ENCODE peak calls at places on chromosome 1, in six cellular contexts. Z is GM12891, O is K562, T is HepG2, M is H1, G is GM12878. J is an unnamed sample.

GRCh38 chr1:37028981-37029617 is 5.2 kb downstream of the GRIK3 start:
- DNase-seq in Z (no peak), O (no peak), T (no peak), M (no peak), G (peak), J (no peak)

GRCh38 chr1:115501476-115501875 is 140.3 kb upstream of the VANGL1 start:
- DNase-seq in Z (no peak), O (no peak), T (no peak), M (no peak), G (no peak), J (no peak)

GRCh38 chr1:50348449-50349241 is 74.6 kb downstream of the DMRTA2 start:
- DNase-seq in Z (peak), O (peak), T (peak), M (peak), G (no peak), J (peak)

GRCh38 chr1:112536561-112536960 is 27.8 kb downstream of the WNT2B start:
- DNase-seq in Z (no peak), O (no peak), T (no peak), M (no peak), G (no peak), J (no peak)

GRCh38 chr1:245301162-245301580 is 146.4 kb downstream of the KIF26B start:
- DNase-seq in Z (no peak), O (no peak), T (no peak), M (no peak), G (no peak), J (no peak)

GRCh38 chr1:31585736-31586365 is 9.5 kb downstream of the TINAGL1 start:
- DNase-seq in Z (no peak), O (no peak), T (no peak), M (peak), G (no peak), J (no peak)

GRCh38 chr1:23774174-23774880 is 3.9 kb upstream of the PITHD1 start:
- DNase-seq in Z (no peak), O (no peak), T (no peak), M (no peak), G (no peak), J (no peak)

GRCh38 chr1:56534252-56534651 is 45.1 kb downstream of the PLPP3 start:
- DNase-seq in Z (no peak), O (no peak), T (no peak), M (no peak), G (no peak), J (no peak)

GRCh38 chr1:10528066-10529014 is 53.6 kb downstream of the PEX14 start:
- DNase-seq in Z (no peak), O (no peak), T (no peak), M (no peak), G (no peak), J (no peak)

GRCh38 chr1:3692593-3692992 is 40.3 kb downstream of the TP73 start:
- DNase-seq in Z (no peak), O (no peak), T (no peak), M (no peak), G (no peak), J (no peak)

GRCh38 chr1:2559509-2560298 is 3.5 kb downstream of the TNFRSF14 start:
- DNase-seq in Z (no peak), O (no peak), T (no peak), M (no peak), G (no peak), J (no peak)

GRCh38 chr1:199172286-199173124 is 533.7 kb downstream of the PTPRC start:
- DNase-seq in Z (no peak), O (no peak), T (no peak), M (no peak), G (no peak), J (no peak)

GRCh38 chr1:95116666-95117206 is 419 bp upstream of the TLCD4 start:
- DNase-seq in Z (peak), O (peak), T (peak), M (peak), G (no peak), J (peak)

GRCh38 chr1:95113684-95114083 is 3.5 kb upstream of the TLCD4 start:
- DNase-seq in Z (no peak), O (no peak), T (no peak), M (no peak), G (no peak), J (no peak)

GRCh38 chr1:95115708-95116137 is 1.4 kb upstream of the TLCD4 start:
- DNase-seq in Z (no peak), O (peak), T (peak), M (no peak), G (no peak), J (no peak)

GRCh38 chr1:95118019-95118499 is 904 bp downstream of the TLCD4 start:
- DNase-seq in Z (no peak), O (no peak), T (no peak), M (no peak), G (no peak), J (no peak)

DNA sequence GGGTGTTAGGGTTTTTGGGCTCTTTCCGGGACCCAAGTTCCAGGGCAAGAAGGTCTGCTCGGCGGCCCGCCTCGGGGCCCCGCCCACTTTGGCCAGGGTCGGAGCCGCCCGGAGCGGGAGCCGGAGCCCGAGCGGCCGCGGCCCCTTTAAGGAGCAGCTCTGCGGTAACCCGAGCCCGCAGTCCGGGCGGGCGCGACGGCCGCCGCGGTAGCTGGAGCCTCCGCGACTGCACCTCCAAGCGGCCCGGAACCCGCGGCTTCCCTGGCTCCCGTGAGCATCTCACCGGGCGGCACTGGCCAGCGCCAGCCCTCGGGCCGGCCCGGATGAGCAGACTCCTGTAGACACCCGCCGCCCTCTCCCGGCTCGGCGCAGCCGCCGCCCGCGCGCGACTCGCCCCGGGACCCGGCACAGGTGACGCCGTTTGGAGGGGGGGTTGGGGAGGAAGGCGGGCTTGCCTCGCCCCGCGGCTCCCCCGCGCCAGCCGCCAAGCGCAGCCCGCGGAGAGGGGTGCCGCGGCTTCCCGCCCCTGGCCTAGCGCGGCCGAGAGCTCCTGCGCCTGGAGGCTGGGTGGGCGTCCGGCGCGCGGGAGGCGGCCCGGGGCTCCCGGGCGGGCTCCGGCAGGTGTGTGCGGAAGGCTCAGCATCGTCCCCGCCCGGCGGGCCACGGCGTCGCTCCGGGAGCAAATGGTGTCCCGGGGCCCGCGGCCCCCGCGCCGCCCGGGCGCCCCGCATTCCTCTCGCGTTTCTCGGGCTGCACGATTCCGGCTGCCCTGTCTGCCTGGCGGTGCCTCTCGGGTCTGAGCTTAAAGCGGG is at the start of gene TLCD4:
- DNase-seq in Z (peak), O (peak), T (peak), M (peak), G (no peak), J (peak)
- TF ChIP-seq POLR2A in Z (no peak), O (peak), T (peak), M (no peak), G (no peak), J (no peak)

GRCh38 chr1:42259059-42259738 is 75.8 kb downstream of the FOXJ3 start:
- DNase-seq in Z (no peak), O (no peak), T (no peak), M (no peak), G (peak), J (no peak)

GRCh38 chr1:42260376-42261078 is 74.5 kb downstream of the FOXJ3 start:
- DNase-seq in Z (no peak), O (no peak), T (no peak), M (no peak), G (peak), J (no peak)

GRCh38 chr1:42263019-42263418 is 72.0 kb downstream of the FOXJ3 start:
- DNase-seq in Z (no peak), O (no peak), T (no peak), M (no peak), G (no peak), J (no peak)

GRCh38 chr1:42259739-42260064 is 75.3 kb downstream of the FOXJ3 start:
- DNase-seq in Z (no peak), O (no peak), T (no peak), M (no peak), G (no peak), J (no peak)

DNA sequence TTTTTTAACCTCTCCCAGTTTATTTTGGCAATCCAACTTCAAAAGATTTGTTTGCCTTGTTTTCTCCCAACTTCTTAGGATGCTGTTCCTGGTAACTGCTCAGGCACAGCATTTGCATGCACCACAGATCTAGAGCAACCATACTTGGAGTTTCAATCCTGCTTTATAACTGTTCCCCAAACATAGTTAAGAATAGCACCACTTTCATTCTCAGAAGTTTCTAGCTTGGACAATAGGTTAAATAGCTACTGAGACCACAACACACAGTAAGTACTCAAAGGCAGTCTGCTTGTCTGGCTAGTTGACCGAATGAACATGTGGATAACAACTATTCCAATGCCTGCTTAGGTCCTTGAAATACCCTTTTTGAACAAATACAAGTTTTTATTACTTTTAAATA is 76.8 kb downstream of the FOXJ3 start:
- DNase-seq in Z (no peak), O (no peak), T (no peak), M (no peak), G (peak), J (no peak)
- TF ChIP-seq POLR2AphosphoS5 in Z (no peak), O (no peak), T (no peak), M (no peak), G (no peak), J (no peak)

GRCh38 chr1:184793967-184794366 is 39.3 kb upstream of the EDEM3 start:
- DNase-seq in Z (no peak), O (no peak), T (no peak), M (no peak), G (no peak), J (no peak)

GRCh38 chr1:184790642-184791041 is 36.0 kb upstream of the EDEM3 start:
- DNase-seq in Z (no peak), O (no peak), T (no peak), M (no peak), G (no peak), J (no peak)

GRCh38 chr1:184789899-184790298 is 35.2 kb upstream of the EDEM3 start:
- DNase-seq in Z (no peak), O (no peak), T (no peak), M (no peak), G (no peak), J (no peak)

GRCh38 chr1:184791199-184791935 is 36.7 kb upstream of the EDEM3 start:
- DNase-seq in Z (no peak), O (no peak), T (no peak), M (no peak), G (no peak), J (no peak)

DNA sequence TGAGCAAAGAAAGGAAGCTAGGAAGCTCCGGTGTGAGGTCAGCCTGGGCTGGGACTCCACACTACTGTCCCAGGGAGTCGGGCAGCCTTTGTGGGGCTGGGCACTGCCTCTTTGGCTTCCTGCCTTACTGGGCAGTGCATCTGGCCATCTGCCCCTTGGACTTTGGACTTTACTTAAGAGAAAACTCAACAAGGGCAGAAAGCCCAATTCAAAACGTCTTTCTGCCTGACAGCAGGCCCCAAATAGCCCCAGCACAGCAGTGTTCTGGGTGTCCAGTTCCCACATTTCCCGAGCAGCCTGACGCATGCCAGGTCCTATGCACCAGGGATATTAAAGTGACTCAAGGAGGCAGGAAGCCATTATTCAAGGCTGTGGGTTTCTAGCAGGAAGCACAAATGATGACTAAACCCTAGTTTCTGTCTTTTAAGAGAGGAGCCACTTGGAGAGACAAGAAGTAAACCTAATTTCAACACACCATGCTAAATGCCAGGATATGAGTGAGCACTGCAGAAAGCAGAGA is 37.9 kb upstream of the EDEM3 start:
- DNase-seq in Z (no peak), O (no peak), T (peak), M (no peak), G (no peak), J (no peak)
- TF ChIP-seq TAF1 in Z (no peak), O (no peak), T (no peak), M (no peak), G (no peak), J (no peak)

DNA sequence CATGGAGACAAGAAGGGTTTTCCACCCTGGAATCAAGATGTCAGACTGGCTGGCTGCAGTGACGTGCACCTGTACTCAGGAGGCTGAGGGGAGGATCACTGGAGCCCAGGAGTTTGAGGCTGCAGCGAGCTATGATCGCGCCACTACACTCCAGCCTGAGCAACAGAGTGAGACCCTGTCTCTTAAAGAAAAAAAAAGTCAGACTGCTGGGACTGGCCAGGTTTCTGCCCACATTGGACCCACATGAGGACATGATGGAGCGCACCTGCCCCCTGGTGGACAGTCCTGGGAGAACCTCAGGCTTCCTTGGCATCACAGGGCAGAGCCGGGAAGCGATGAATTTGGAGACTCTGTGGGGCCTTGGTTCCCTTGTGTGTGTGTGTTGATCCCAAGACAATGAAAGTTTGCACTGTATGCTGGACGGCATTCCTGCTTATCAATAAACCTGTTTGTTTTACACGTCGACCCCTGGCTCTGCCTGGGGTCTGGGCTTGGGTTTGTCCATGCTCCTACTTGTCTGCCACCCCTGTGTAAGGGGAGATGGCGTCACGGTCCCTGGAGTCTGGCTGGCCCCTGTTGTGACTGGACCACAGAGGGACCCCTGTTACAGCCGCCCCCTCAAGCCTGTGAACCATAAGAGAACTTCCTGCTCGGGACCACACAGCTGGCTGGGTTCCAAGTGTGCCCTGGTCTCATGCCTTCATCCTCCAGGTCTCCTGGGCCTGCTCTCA is 20.9 kb upstream of the VPS13D start:
- DNase-seq in Z (peak), O (peak), T (peak), M (peak), G (no peak), J (peak)
- TF ChIP-seq POLR2A in Z (no peak), O (peak), T (no peak), M (no peak), G (no peak), J (no peak)

GRCh38 chr1:154970631-154971340 is at the start of gene SHC1:
- DNase-seq in Z (peak), O (peak), T (peak), M (peak), G (no peak), J (peak)
- TF ChIP-seq POLR2AphosphoS5 in Z (no peak), O (peak), T (peak), M (peak), G (peak), J (peak)

J was measured in GM12892.